ENCODE peak calls at places on chromosomes 4 and X, in eight cellular contexts. S is GM13976, J is foreskin fibroblast, Q is K562, R is suprapubic skin, Y is colonic mucosa, P is breast epithelium, B is AG10803. V is an unnamed sample.

GRCh38 chrX:52424658-52425057 is 55.8 kb downstream of the XAGE2 start:
- DNase-seq in S (no peak), J (peak), Q (no peak), R (no peak), Y (no peak), P (no peak), B (peak), V (no peak)

GRCh38 chr4:177127658-177128057 is 182.0 kb upstream of the NEIL3 start:
- DNase-seq in S (no peak), J (no peak), Q (no peak), R (no peak), Y (no peak), P (no peak), B (no peak), V (no peak)

GRCh38 chrX:29890004-29890403 is 325.4 kb upstream of the MAGEB2 start:
- DNase-seq in S (no peak), J (no peak), Q (no peak), R (no peak), Y (no peak), P (no peak), B (peak), V (no peak)

GRCh38 chr4:41866799-41867677 is 68.2 kb upstream of the TMEM33 start:
- DNase-seq in S (peak), J (no peak), Q (no peak), R (no peak), Y (no peak), P (no peak), B (no peak), V (no peak)

GRCh38 chr4:123505457-123506310 is 109.1 kb downstream of the SPRY1 start:
- DNase-seq in S (peak), J (peak), Q (peak), R (peak), Y (peak), P (no peak), B (peak), V (peak)

GRCh38 chrX:32673193-32673592 is 538.2 kb downstream of the DMD start:
- DNase-seq in S (no peak), J (no peak), Q (no peak), R (no peak), Y (no peak), P (no peak), B (no peak), V (no peak)

GRCh38 chr4:17436750-17437090 is 75.2 kb downstream of the QDPR start:
- DNase-seq in S (no peak), J (no peak), Q (no peak), R (no peak), Y (no peak), P (no peak), B (no peak), V (no peak)

GRCh38 chr4:20773144-20773997 is 73.1 kb downstream of the PACRGL start:
- DNase-seq in S (peak), J (peak), Q (peak), R (no peak), Y (peak), P (no peak), B (peak), V (no peak)

GRCh38 chr4:757111-757510 is 51.5 kb downstream of the PCGF3 start:
- DNase-seq in S (no peak), J (no peak), Q (no peak), R (no peak), Y (no peak), P (no peak), B (no peak), V (no peak)

GRCh38 chrX:40009890-40010289 is 87.9 kb downstream of the BCOR start:
- DNase-seq in S (no peak), J (no peak), Q (no peak), R (no peak), Y (no peak), P (no peak), B (no peak), V (no peak)

GRCh38 chrX:148517191-148517590 is 16.8 kb downstream of the AFF2 start:
- DNase-seq in S (no peak), J (no peak), Q (no peak), R (no peak), Y (no peak), P (no peak), B (peak), V (no peak)

GRCh38 chrX:13506574-13506973 is 62.8 kb upstream of the EGFL6 start:
- DNase-seq in S (peak), J (peak), Q (peak), R (no peak), Y (peak), P (no peak), B (peak), V (no peak)

GRCh38 chr4:8414377-8414776 is 26.1 kb downstream of the ACOX3 start:
- DNase-seq in S (no peak), J (no peak), Q (no peak), R (no peak), Y (no peak), P (no peak), B (no peak), V (no peak)

GRCh38 chrX:123184199-123184857 is at the start of gene GRIA3:
- DNase-seq in S (peak), J (peak), Q (no peak), R (no peak), Y (no peak), P (no peak), B (peak), V (no peak)

GRCh38 chrX:151902813-151903591 is 9.7 kb upstream of the MAGEA4 start:
- DNase-seq in S (no peak), J (peak), Q (no peak), R (no peak), Y (peak), P (peak), B (peak), V (no peak)

GRCh38 chr4:184328022-184328736 is 110.5 kb upstream of the ENPP6 start:
- DNase-seq in S (peak), J (no peak), Q (no peak), R (no peak), Y (peak), P (peak), B (no peak), V (no peak)

GRCh38 chr4:40288547-40288946 is 46.6 kb upstream of the CHRNA9 start:
- DNase-seq in S (no peak), J (no peak), Q (no peak), R (no peak), Y (no peak), P (no peak), B (no peak), V (no peak)

GRCh38 chr4:150619032-150619431 is 37.1 kb downstream of the MAB21L2 start:
- DNase-seq in S (peak), J (peak), Q (no peak), R (no peak), Y (no peak), P (no peak), B (no peak), V (no peak)

GRCh38 chr4:20037745-20038144 is 214.0 kb upstream of the SLIT2 start:
- DNase-seq in S (no peak), J (no peak), Q (no peak), R (no peak), Y (no peak), P (no peak), B (no peak), V (no peak)

GRCh38 chr4:168551945-168552695 is 55.3 kb downstream of the PALLD start:
- DNase-seq in S (no peak), J (no peak), Q (no peak), R (no peak), Y (no peak), P (no peak), B (no peak), V (no peak)

GRCh38 chr4:180394730-180395129 is 1848.5 kb upstream of the TENM3 start:
- DNase-seq in S (no peak), J (no peak), Q (no peak), R (no peak), Y (no peak), P (no peak), B (no peak), V (no peak)

GRCh38 chr4:15003441-15003890 is 1.2 kb downstream of the CPEB2 start:
- DNase-seq in S (peak), J (peak), Q (peak), R (peak), Y (peak), P (peak), B (peak), V (no peak)

GRCh38 chr4:15002659-15003440 is 569 bp downstream of the CPEB2 start:
- DNase-seq in S (peak), J (peak), Q (peak), R (peak), Y (peak), P (peak), B (peak), V (no peak)

GRCh38 chr4:15003891-15004700 is 1.8 kb downstream of the CPEB2 start:
- DNase-seq in S (peak), J (no peak), Q (peak), R (peak), Y (peak), P (peak), B (peak), V (no peak)

GRCh38 chr4:15001825-15002658 is at the start of gene CPEB2:
- DNase-seq in S (peak), J (peak), Q (peak), R (peak), Y (peak), P (peak), B (peak), V (peak)

GRCh38 chr4:15001248-15001824 is 945 bp upstream of the CPEB2 start:
- DNase-seq in S (peak), J (peak), Q (peak), R (peak), Y (peak), P (peak), B (peak), V (no peak)
- TF ChIP-seq CTCF in S (no peak), J (no peak), Q (no peak), R (no peak), Y (no peak), P (no peak), B (no peak), V (no peak)

DNA sequence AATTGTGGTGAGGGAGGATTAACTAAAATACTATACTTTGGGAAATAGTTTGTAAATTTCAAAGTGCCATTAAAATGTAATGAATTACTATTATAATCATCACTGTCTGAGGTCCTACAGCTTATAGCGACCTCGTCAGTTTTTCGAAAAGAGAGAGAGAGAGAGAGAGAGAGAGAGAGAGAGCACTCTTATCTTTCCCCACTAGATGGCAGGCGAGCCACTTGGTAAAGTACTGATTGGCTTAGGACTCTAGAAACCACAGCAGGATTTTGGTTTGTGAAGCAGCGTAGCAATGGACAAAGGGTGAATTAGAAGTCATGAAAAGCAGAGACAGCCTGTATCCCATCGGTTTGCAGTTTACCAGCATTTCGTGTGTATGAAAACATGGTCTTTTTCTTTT is 52.5 kb downstream of the LINC00632 start:
- DNase-seq in S (peak), J (peak), Q (peak), R (no peak), Y (peak), P (no peak), B (peak), V (no peak)
- TF ChIP-seq CTCF in S (peak), J (peak), Q (peak), R (peak), Y (peak), P (peak), B (peak), V (peak)

DNA sequence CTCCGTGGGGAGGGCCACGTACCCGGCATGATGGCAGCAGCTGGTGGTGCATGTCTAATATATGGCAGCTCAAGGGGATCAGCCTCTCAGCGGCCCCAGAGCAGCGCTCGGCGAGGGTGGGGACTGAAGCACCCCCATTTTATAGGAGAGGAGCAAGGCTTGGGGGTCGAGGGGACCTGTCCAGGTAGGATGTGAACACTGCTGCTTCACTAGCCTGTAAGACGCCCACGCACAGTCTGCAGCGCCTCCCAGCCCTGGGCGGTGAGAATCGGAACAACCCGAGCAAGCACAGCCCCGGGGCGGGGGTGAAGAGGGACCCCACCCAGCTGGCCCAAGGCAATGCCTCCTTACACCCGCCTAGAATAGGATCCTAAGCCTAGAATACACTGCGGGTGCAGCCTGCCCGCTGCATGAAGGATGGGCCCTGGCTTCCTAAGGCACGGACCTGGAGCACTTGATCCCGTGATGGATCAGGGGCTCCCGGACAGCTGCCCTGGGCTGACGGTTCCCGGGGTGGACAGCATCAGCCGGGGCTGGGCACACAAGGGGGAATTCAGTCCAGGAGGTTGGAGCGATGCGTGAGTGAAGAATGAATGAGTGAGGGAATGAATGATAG is 17.6 kb downstream of the ADRA2C start:
- DNase-seq in S (peak), J (no peak), Q (peak), R (no peak), Y (peak), P (no peak), B (no peak), V (no peak)
- TF ChIP-seq CTCF in S (no peak), J (peak), Q (peak), R (peak), Y (peak), P (no peak), B (peak), V (peak)

DNA sequence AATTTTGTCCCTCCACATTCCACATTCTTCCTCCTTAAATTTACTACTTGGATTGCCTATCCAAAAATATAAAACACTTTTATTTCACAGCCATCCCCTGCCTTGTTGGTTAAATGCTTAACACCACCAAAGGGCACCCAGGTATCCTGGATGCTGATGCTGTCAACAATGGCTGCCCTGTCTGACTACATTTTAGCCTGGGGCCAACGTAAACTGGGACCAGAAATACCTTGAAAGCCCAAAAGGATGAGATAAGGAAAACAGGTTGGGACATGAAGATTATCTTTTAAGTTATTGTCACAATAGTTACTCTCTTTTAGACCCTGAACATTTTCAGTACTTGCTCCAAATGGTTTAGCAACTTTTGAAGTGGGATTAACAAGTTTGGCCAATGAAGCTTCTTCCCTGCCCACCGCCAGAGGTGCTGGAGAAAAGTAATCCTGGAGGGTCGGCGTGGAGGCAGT is 775 bp upstream of the YIPF6 start:
- DNase-seq in S (peak), J (no peak), Q (no peak), R (no peak), Y (no peak), P (no peak), B (peak), V (no peak)
- TF ChIP-seq CTCF in S (no peak), J (no peak), Q (no peak), R (no peak), Y (no peak), P (no peak), B (no peak), V (no peak)

GRCh38 chrX:119753639-119754257 is 4.6 kb upstream of the SOWAHD start:
- DNase-seq in S (peak), J (peak), Q (peak), R (no peak), Y (peak), P (no peak), B (peak), V (no peak)
- TF ChIP-seq CTCF in S (peak), J (peak), Q (peak), R (peak), Y (peak), P (no peak), B (peak), V (peak)

DNA sequence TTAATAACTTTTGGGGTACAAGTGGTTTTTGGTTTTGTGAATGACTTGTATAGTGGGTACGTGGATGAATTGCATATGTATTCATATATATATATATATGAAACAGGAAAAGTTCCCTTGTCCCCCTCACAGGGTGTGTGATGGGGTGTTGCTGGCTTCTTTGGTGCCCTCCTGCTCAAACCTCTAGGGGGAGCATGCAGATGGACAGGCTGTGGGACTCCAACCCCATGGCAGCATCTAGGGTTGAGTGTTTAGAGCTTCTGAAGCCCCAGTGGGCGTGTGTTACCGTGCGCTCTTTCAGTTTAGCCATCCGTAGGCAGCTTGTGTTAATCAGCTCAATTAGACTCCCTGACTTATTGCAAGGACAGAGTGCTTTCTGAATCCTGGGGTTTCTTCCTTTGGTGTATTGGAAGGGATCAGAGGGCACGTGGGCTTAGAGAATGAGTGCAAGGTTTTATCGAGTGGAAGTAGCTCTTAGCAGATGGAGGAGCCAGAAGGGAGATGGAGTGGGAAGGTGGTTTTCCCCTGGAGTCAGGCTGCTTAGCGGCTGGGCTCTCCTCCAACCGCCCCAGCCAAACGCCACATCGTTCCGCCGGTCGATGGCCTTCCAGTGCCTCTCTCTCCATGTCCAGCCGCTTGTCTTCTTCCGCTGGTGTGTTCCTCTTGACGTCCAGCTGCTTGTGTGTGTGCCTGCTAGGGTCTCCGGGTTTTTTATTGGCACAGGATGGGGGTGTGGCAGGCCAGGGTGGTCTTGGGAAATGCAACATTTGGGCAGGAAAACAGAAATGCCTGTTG is 674.4 kb upstream of the LCORL start:
- DNase-seq in S (no peak), J (no peak), Q (no peak), R (no peak), Y (no peak), P (no peak), B (no peak), V (no peak)
- TF ChIP-seq CTCF in S (no peak), J (peak), Q (no peak), R (no peak), Y (no peak), P (no peak), B (no peak), V (no peak)

GRCh38 chr4:47002593-47002992 is 9.2 kb upstream of the GABRA4 start:
- DNase-seq in S (no peak), J (peak), Q (no peak), R (no peak), Y (no peak), P (no peak), B (no peak), V (no peak)
- TF ChIP-seq CTCF in S (peak), J (no peak), Q (no peak), R (no peak), Y (no peak), P (no peak), B (no peak), V (peak)

GRCh38 chrX:68914337-68914989 is 85.6 kb downstream of the EFNB1 start:
- DNase-seq in S (no peak), J (no peak), Q (no peak), R (no peak), Y (no peak), P (no peak), B (no peak), V (no peak)

GRCh38 chrX:68912113-68912980 is 83.5 kb downstream of the EFNB1 start:
- DNase-seq in S (no peak), J (peak), Q (no peak), R (no peak), Y (no peak), P (no peak), B (no peak), V (no peak)

GRCh38 chrX:68915778-68916177 is 87.0 kb downstream of the EFNB1 start:
- DNase-seq in S (no peak), J (no peak), Q (no peak), R (no peak), Y (no peak), P (no peak), B (no peak), V (no peak)

GRCh38 chrX:68910743-68911142 is 81.9 kb downstream of the EFNB1 start:
- DNase-seq in S (no peak), J (no peak), Q (no peak), R (no peak), Y (no peak), P (no peak), B (no peak), V (no peak)

DNA sequence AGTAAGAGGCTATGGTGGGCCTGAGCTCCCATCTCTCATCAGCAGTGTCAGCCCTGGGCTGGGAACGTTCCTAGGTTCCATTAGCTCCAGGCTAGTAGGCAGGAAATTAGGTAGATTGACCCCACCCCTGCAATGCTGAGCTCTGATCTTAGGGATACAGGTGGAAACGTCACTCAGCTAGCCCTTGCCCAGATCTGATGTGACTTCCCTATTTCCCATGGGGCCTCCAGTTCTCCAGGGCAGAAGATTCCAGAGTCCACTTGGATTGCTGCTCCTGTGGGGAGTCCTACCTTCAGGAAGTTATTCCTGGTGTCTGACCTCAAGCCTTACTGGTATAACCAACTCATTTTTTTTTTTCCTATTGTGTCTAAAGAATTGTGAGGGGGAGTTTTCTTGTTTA is 81.1 kb downstream of the EFNB1 start:
- DNase-seq in S (no peak), J (no peak), Q (no peak), R (no peak), Y (no peak), P (no peak), B (no peak), V (no peak)
- TF ChIP-seq CTCF in S (no peak), J (no peak), Q (no peak), R (no peak), Y (no peak), P (no peak), B (no peak), V (no peak)

GRCh38 chr4:37555324-37555723 is 130.9 kb downstream of the RELL1 start:
- DNase-seq in S (no peak), J (no peak), Q (no peak), R (no peak), Y (no peak), P (no peak), B (no peak), V (no peak)
- TF ChIP-seq CTCF in S (no peak), J (no peak), Q (no peak), R (no peak), Y (no peak), P (no peak), B (no peak), V (no peak)

DNA sequence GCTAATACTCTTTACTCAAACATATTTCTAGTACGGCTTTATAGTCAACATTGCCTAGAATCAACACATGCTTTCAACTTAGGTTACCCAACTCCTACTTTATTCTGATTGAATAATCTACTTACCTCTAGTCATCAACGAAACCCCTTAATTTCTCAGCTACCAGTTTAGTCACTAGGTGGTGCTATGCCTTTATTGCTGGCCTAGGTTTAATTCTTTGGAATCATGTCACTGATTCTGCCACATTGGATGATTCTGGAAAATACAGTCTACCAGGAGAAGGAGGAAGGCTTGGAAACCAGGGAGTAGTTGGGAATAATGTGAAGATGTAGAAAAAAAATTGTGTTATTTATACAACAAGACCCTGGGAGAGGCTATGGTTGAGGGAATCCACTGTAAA is 167.7 kb downstream of the DCAF12L2 start:
- DNase-seq in S (no peak), J (no peak), Q (no peak), R (no peak), Y (no peak), P (no peak), B (no peak), V (no peak)
- TF ChIP-seq CTCF in S (peak), J (no peak), Q (no peak), R (no peak), Y (no peak), P (no peak), B (no peak), V (peak)